ENCODE peak calls at places on chromosomes 2 and 18, in ten cellular contexts. D is colonic mucosa; E is tibial artery; O is astrocyte; R is CD8-positive, alpha-beta memory T cell; K is heart left ventricle; U is HL-60; N is MM.1S; L is osteoblast; M is SJSA1. T is an unnamed sample.

GRCh38 chr2:11697103-11697871 is 27.3 kb upstream of the NTSR2 start:
- DNase-seq in D (no peak), E (peak), O (peak), R (no peak), K (no peak), U (peak), N (no peak), L (peak), M (peak), T (no peak)

GRCh38 chr2:150027164-150027563 is 439.6 kb upstream of the MMADHC start:
- DNase-seq in D (no peak), E (no peak), O (no peak), R (no peak), K (no peak), U (no peak), N (no peak), L (no peak), M (no peak), T (no peak)

GRCh38 chr18:21851327-21851961 is 110.9 kb downstream of the MIB1 start:
- DNase-seq in D (no peak), E (no peak), O (no peak), R (no peak), K (no peak), U (no peak), N (peak), L (no peak), M (no peak), T (no peak)

GRCh38 chr2:20496477-20496876 is 49.6 kb downstream of the RHOB start:
- DNase-seq in D (no peak), E (no peak), O (no peak), R (no peak), K (no peak), U (no peak), N (no peak), L (no peak), M (peak), T (no peak)

GRCh38 chr2:55966431-55967118 is 43.0 kb upstream of the EFEMP1 start:
- DNase-seq in D (peak), E (peak), O (peak), R (no peak), K (peak), U (no peak), N (no peak), L (no peak), M (peak), T (no peak)

GRCh38 chr2:26652361-26653041 is 11.3 kb upstream of the CIB4 start:
- DNase-seq in D (peak), E (no peak), O (no peak), R (no peak), K (no peak), U (no peak), N (no peak), L (peak), M (no peak), T (no peak)

GRCh38 chr2:55879976-55880375 is 43.6 kb downstream of the EFEMP1 start:
- DNase-seq in D (no peak), E (no peak), O (peak), R (no peak), K (no peak), U (no peak), N (no peak), L (no peak), M (no peak), T (no peak)

GRCh38 chr2:165902929-165903328 is 50.6 kb downstream of the TTC21B start:
- DNase-seq in D (no peak), E (no peak), O (no peak), R (no peak), K (no peak), U (no peak), N (peak), L (no peak), M (peak), T (no peak)

GRCh38 chr2:154425999-154426398 is 272.5 kb upstream of the KCNJ3 start:
- DNase-seq in D (no peak), E (no peak), O (no peak), R (no peak), K (peak), U (no peak), N (no peak), L (no peak), M (no peak), T (no peak)

GRCh38 chr2:113009617-113010016 is 4.4 kb downstream of the IL36A start:
- DNase-seq in D (no peak), E (no peak), O (no peak), R (no peak), K (no peak), U (no peak), N (peak), L (no peak), M (no peak), T (no peak)

GRCh38 chr2:28096421-28096820 is 205.9 kb downstream of the BABAM2 start:
- DNase-seq in D (no peak), E (no peak), O (peak), R (no peak), K (no peak), U (no peak), N (no peak), L (no peak), M (no peak), T (no peak)

GRCh38 chr2:97845818-97846217 is 132.4 kb downstream of the ZAP70 start:
- DNase-seq in D (no peak), E (no peak), O (no peak), R (no peak), K (no peak), U (no peak), N (no peak), L (no peak), M (no peak), T (no peak)

GRCh38 chr2:60000681-60001080 is 552.8 kb downstream of the BCL11A start:
- DNase-seq in D (no peak), E (no peak), O (no peak), R (no peak), K (no peak), U (no peak), N (no peak), L (no peak), M (no peak), T (peak)

GRCh38 chr2:144452169-144453038 is 67.5 kb downstream of the ZEB2 start:
- DNase-seq in D (no peak), E (no peak), O (peak), R (no peak), K (no peak), U (no peak), N (no peak), L (no peak), M (peak), T (no peak)

GRCh38 chr2:33441235-33441810 is 35.1 kb upstream of the RASGRP3 start:
- DNase-seq in D (peak), E (peak), O (no peak), R (no peak), K (peak), U (peak), N (peak), L (peak), M (peak), T (no peak)

GRCh38 chr2:150532883-150533282 is 45.4 kb upstream of the RND3 start:
- DNase-seq in D (no peak), E (no peak), O (peak), R (no peak), K (no peak), U (no peak), N (no peak), L (peak), M (no peak), T (no peak)

GRCh38 chr2:216012133-216012829 is 1.1 kb downstream of the MREG start:
- DNase-seq in D (peak), E (no peak), O (peak), R (no peak), K (no peak), U (no peak), N (no peak), L (peak), M (no peak), T (peak)

GRCh38 chr2:105576440-105577241 is 168.1 kb upstream of the NCK2 start:
- DNase-seq in D (no peak), E (no peak), O (peak), R (no peak), K (no peak), U (peak), N (peak), L (peak), M (peak), T (no peak)

GRCh38 chr2:233430091-233430490 is 75.8 kb downstream of the DGKD start:
- DNase-seq in D (no peak), E (no peak), O (peak), R (no peak), K (no peak), U (no peak), N (no peak), L (peak), M (peak), T (no peak)

GRCh38 chr2:88627856-88628568 is 748 bp upstream of the EIF2AK3 start:
- DNase-seq in D (peak), E (peak), O (peak), R (peak), K (peak), U (peak), N (peak), L (peak), M (no peak), T (peak)

GRCh38 chr18:63004466-63005089 is 289.2 kb downstream of the PHLPP1 start:
- DNase-seq in D (no peak), E (no peak), O (no peak), R (no peak), K (no peak), U (no peak), N (no peak), L (no peak), M (no peak), T (no peak)

GRCh38 chr18:32383040-32383819 is 87.5 kb downstream of the GAREM1 start:
- DNase-seq in D (no peak), E (no peak), O (peak), R (no peak), K (no peak), U (no peak), N (no peak), L (peak), M (peak), T (peak)

GRCh38 chr18:59918320-59918755 is 18.5 kb downstream of the PMAIP1 start:
- DNase-seq in D (peak), E (no peak), O (peak), R (no peak), K (peak), U (peak), N (no peak), L (peak), M (peak), T (peak)

GRCh38 chr2:240879105-240879504 is 10.5 kb downstream of the AGXT start:
- DNase-seq in D (no peak), E (no peak), O (no peak), R (no peak), K (no peak), U (no peak), N (no peak), L (peak), M (no peak), T (no peak)

GRCh38 chr2:177392373-177393246 is at the start of gene AGPS:
- DNase-seq in D (peak), E (peak), O (peak), R (peak), K (peak), U (peak), N (peak), L (peak), M (peak), T (no peak)

GRCh38 chr2:231052494-231053451 is 3.9 kb upstream of the PSMD1 start:
- DNase-seq in D (peak), E (peak), O (peak), R (peak), K (peak), U (peak), N (peak), L (peak), M (peak), T (no peak)

GRCh38 chr2:29042581-29043075 is 31.7 kb downstream of the PCARE start:
- DNase-seq in D (no peak), E (no peak), O (peak), R (no peak), K (no peak), U (no peak), N (no peak), L (no peak), M (no peak), T (no peak)

GRCh38 chr18:46097378-46097852 is 681 bp downstream of the ATP5F1A start:
- DNase-seq in D (no peak), E (no peak), O (no peak), R (no peak), K (no peak), U (no peak), N (peak), L (peak), M (no peak), T (no peak)

DNA sequence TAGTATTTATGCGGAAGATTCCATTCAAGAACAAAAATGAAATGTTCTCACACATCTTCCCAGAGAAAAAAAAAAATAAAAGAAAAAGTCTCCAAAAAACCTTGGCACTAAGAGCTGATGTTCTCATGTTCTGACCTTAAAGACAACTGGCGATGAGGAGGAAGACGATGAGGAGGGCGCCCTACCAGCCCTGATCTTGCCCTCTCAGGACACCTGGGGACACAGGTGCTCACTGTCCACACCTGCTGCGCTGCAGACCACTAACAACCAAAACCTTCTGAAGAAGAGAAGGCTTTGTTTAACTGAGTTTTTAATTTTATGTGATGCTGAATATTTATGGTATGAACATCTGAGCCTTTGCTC is 184.6 kb downstream of the HDAC4 start:
- DNase-seq in D (no peak), E (no peak), O (no peak), R (no peak), K (no peak), U (no peak), N (no peak), L (no peak), M (no peak), T (no peak)
- H3K27ac ChIP-seq in D (no peak), E (peak), O (no peak), R (no peak), K (no peak), U (no peak), N (no peak), L (no peak), M (no peak), T (no peak)

GRCh38 chr2:68970566-68970965 is 3.9 kb upstream of the GKN1 start:
- DNase-seq in D (no peak), E (no peak), O (no peak), R (no peak), K (no peak), U (no peak), N (no peak), L (no peak), M (no peak), T (no peak)
- H3K27ac ChIP-seq in D (no peak), E (peak), O (peak), R (no peak), K (no peak), U (no peak), N (no peak), L (peak), M (peak), T (no peak)

DNA sequence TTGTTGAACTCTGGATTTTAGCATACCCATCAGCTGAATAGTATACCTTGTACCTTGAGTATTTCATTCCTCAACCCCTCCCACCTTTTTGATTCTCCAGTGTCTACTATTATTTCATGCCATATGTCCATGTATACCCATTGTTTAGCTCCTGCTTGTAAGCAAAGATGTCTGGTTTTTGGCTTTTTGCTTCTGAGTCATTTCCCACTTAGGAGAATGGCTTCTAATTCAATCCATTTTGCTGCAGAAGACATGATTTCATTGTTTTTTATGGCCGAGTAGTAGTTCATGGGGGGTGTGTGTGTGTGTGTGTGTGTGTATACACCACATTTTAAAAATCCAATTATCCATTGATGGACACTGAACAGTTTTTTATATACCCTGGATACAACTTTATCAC is 24.3 kb upstream of the MOCOS start:
- DNase-seq in D (no peak), E (no peak), O (peak), R (no peak), K (no peak), U (no peak), N (no peak), L (no peak), M (no peak), T (no peak)
- H3K27ac ChIP-seq in D (no peak), E (no peak), O (no peak), R (no peak), K (no peak), U (no peak), N (no peak), L (no peak), M (no peak), T (no peak)

DNA sequence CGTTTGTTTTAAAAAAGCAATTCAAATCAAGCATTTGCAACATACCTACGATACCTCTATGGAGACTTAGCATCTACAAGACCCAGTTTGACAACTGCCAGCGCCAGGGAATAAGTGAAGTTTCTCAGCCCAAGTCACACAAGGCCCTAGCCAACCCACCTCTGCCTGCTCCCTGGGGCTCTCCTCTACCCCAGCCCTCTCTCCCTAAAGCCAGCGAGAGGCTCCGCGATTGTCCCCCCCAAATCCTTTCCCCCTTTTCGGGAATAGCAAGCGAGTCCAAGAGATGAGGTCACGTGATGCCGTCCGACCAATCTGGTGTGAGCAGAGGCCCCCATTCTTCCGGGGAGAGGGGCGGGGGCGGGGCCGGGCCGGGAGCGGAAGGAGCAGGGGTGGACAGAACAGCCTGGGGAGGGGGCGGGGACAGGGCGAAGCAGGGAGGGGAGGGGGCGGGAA is 102.2 kb upstream of the RAB6C start:
- DNase-seq in D (peak), E (peak), O (peak), R (peak), K (peak), U (peak), N (peak), L (peak), M (peak), T (no peak)
- H3K27ac ChIP-seq in D (peak), E (peak), O (peak), R (peak), K (peak), U (no peak), N (no peak), L (no peak), M (no peak), T (no peak)

GRCh38 chr2:156429211-156429610 is 7.0 kb upstream of the GPD2 start:
- DNase-seq in D (no peak), E (no peak), O (no peak), R (no peak), K (no peak), U (no peak), N (no peak), L (no peak), M (no peak), T (no peak)
- H3K27ac ChIP-seq in D (no peak), E (peak), O (no peak), R (no peak), K (no peak), U (no peak), N (no peak), L (no peak), M (no peak), T (no peak)

GRCh38 chr2:1618974-1619373 is 125.3 kb downstream of the PXDN start:
- DNase-seq in D (no peak), E (no peak), O (no peak), R (no peak), K (no peak), U (no peak), N (no peak), L (peak), M (no peak), T (no peak)

GRCh38 chr2:1620081-1620480 is 124.2 kb downstream of the PXDN start:
- DNase-seq in D (no peak), E (no peak), O (no peak), R (no peak), K (no peak), U (no peak), N (no peak), L (no peak), M (no peak), T (no peak)

GRCh38 chr2:1614564-1614963 is 129.8 kb downstream of the PXDN start:
- DNase-seq in D (no peak), E (no peak), O (no peak), R (no peak), K (no peak), U (no peak), N (peak), L (peak), M (no peak), T (no peak)

GRCh38 chr2:1618191-1618961 is 125.9 kb downstream of the PXDN start:
- DNase-seq in D (no peak), E (no peak), O (no peak), R (no peak), K (no peak), U (no peak), N (no peak), L (peak), M (no peak), T (no peak)

GRCh38 chr2:1617425-1618021 is 126.8 kb downstream of the PXDN start:
- DNase-seq in D (peak), E (no peak), O (no peak), R (no peak), K (no peak), U (no peak), N (no peak), L (peak), M (no peak), T (no peak)
- H3K27ac ChIP-seq in D (peak), E (no peak), O (no peak), R (no peak), K (no peak), U (no peak), N (no peak), L (no peak), M (no peak), T (no peak)

DNA sequence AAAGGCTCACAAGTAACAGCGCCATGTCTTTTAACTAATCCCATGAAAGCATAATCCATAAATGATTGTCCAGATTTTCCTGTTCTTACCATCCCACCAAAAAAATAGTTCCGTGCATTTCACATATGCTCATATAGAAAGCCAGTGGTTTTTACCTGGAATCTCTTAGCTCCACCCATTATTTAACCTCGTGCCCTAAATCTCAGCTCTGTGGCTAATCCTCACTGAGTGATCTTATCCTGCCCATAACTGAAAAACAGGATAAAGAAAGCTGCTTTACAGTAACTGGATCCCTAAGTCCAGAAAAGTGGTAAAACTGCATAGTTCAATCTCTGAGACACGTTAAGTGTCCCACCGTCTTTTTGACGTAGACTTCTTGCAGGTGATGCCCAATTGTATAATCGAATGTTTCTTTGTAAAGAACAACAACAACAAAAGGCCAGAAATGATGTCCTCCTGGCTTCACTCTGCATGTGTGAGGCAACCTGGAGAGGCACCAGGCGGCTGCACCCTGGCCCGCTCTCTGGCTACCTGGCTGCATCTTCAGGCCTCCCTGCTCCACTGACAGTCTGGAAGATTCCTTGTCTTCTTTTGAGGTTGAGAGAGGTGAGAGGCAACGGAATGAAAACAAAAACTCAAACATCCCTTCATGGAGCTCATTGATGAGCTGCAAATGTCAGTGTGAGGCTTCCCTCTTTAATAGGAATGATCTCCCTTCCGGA is 38.6 kb downstream of the FEZ2 start:
- DNase-seq in D (no peak), E (no peak), O (no peak), R (no peak), K (no peak), U (no peak), N (no peak), L (no peak), M (no peak), T (no peak)
- H3K27ac ChIP-seq in D (no peak), E (no peak), O (peak), R (no peak), K (no peak), U (no peak), N (no peak), L (peak), M (peak), T (no peak)

GRCh38 chr2:219380926-219381325 is 6.8 kb downstream of the DNPEP start:
- DNase-seq in D (no peak), E (no peak), O (no peak), R (no peak), K (no peak), U (no peak), N (no peak), L (no peak), M (no peak), T (no peak)
- H3K27ac ChIP-seq in D (no peak), E (no peak), O (no peak), R (no peak), K (no peak), U (no peak), N (no peak), L (no peak), M (no peak), T (no peak)